ENCODE peak calls at places on chromosomes 4 and X, in four cellular contexts. One of them, this sample, is unnamed.

GRCh38 chrX:135985123-135985973 is at the start of gene SLC9A6:
- DNase-seq in GM12878: no peak
- DNase-seq in activated CD8-positive, alpha-beta T cell treated with anti-CD3 and anti-CD28 coated beads, Interleukin-2, amount 10 ng/mL, durations not matched to agents 7 days and 5 days: peak; percentile 70
- DNase-seq in GM19239: peak; percentile 40
- DNase-seq in this sample: peak; percentile 78

GRCh38 chrX:56564182-56564885 is 907 bp downstream of the UBQLN2 start:
- DNase-seq in activated CD8-positive, alpha-beta T cell treated with anti-CD3 and anti-CD28 coated beads, Interleukin-2, amount 10 ng/mL, durations not matched to agents 7 days and 5 days: peak; percentile 31
- DNase-seq in GM19239: no peak
- DNase-seq in GM12878: no peak
- DNase-seq in this sample: peak; percentile 59

GRCh38 chr4:174375422-174375821 is 91.7 kb downstream of the CEP44 start:
- DNase-seq in GM12878: no peak
- DNase-seq in GM19239: no peak
- DNase-seq in activated CD8-positive, alpha-beta T cell treated with anti-CD3 and anti-CD28 coated beads, Interleukin-2, amount 10 ng/mL, durations not matched to agents 7 days and 5 days: no peak
- DNase-seq in this sample: no peak

GRCh38 chr4:146379744-146380143 is 142.0 kb downstream of the SLC10A7 start:
- DNase-seq in GM19239: no peak
- DNase-seq in activated CD8-positive, alpha-beta T cell treated with anti-CD3 and anti-CD28 coated beads, Interleukin-2, amount 10 ng/mL, durations not matched to agents 7 days and 5 days: no peak
- DNase-seq in GM12878: no peak
- DNase-seq in this sample: no peak

GRCh38 chr4:78569291-78569821 is 17.8 kb downstream of the ANXA3 start:
- DNase-seq in GM12878: no peak
- DNase-seq in GM19239: no peak
- DNase-seq in activated CD8-positive, alpha-beta T cell treated with anti-CD3 and anti-CD28 coated beads, Interleukin-2, amount 10 ng/mL, durations not matched to agents 7 days and 5 days: no peak
- DNase-seq in this sample: no peak

GRCh38 chr4:74531952-74532794 is 87.2 kb downstream of the AREG start:
- DNase-seq in activated CD8-positive, alpha-beta T cell treated with anti-CD3 and anti-CD28 coated beads, Interleukin-2, amount 10 ng/mL, durations not matched to agents 7 days and 5 days: no peak
- DNase-seq in GM19239: peak; percentile 1
- DNase-seq in GM12878: peak; percentile 8
- DNase-seq in this sample: peak; percentile 79

GRCh38 chr4:77538574-77539157 is 67.0 kb upstream of the CXCL13 start:
- DNase-seq in GM19239: no peak
- DNase-seq in activated CD8-positive, alpha-beta T cell treated with anti-CD3 and anti-CD28 coated beads, Interleukin-2, amount 10 ng/mL, durations not matched to agents 7 days and 5 days: no peak
- DNase-seq in GM12878: no peak
- DNase-seq in this sample: no peak

GRCh38 chr4:51885371-51885770 is 42.4 kb downstream of the DCUN1D4 start:
- DNase-seq in GM12878: no peak
- DNase-seq in activated CD8-positive, alpha-beta T cell treated with anti-CD3 and anti-CD28 coated beads, Interleukin-2, amount 10 ng/mL, durations not matched to agents 7 days and 5 days: peak; percentile 24
- DNase-seq in GM19239: no peak
- DNase-seq in this sample: peak; percentile 20

GRCh38 chrX:9767375-9767774 is 1.7 kb upstream of the GPR143 start:
- DNase-seq in activated CD8-positive, alpha-beta T cell treated with anti-CD3 and anti-CD28 coated beads, Interleukin-2, amount 10 ng/mL, durations not matched to agents 7 days and 5 days: no peak
- DNase-seq in GM19239: no peak
- DNase-seq in GM12878: no peak
- DNase-seq in this sample: no peak

GRCh38 chr4:185182196-185182595 is 21.6 kb downstream of the CFAP97 start:
- DNase-seq in activated CD8-positive, alpha-beta T cell treated with anti-CD3 and anti-CD28 coated beads, Interleukin-2, amount 10 ng/mL, durations not matched to agents 7 days and 5 days: no peak
- DNase-seq in GM12878: no peak
- DNase-seq in GM19239: no peak
- DNase-seq in this sample: no peak

GRCh38 chr4:47716017-47716416 is 121.8 kb downstream of the CORIN start:
- DNase-seq in activated CD8-positive, alpha-beta T cell treated with anti-CD3 and anti-CD28 coated beads, Interleukin-2, amount 10 ng/mL, durations not matched to agents 7 days and 5 days: no peak
- DNase-seq in GM19239: no peak
- DNase-seq in GM12878: no peak
- DNase-seq in this sample: no peak

GRCh38 chrX:49155900-49156837 is 6.4 kb upstream of the MAGIX start:
- DNase-seq in activated CD8-positive, alpha-beta T cell treated with anti-CD3 and anti-CD28 coated beads, Interleukin-2, amount 10 ng/mL, durations not matched to agents 7 days and 5 days: peak; percentile 89
- DNase-seq in GM19239: no peak
- DNase-seq in GM12878: no peak
- DNase-seq in this sample: peak; percentile 94

GRCh38 chr4:23333946-23334878 is 555.6 kb downstream of the PPARGC1A start:
- DNase-seq in activated CD8-positive, alpha-beta T cell treated with anti-CD3 and anti-CD28 coated beads, Interleukin-2, amount 10 ng/mL, durations not matched to agents 7 days and 5 days: peak; percentile 56
- DNase-seq in GM19239: no peak
- DNase-seq in GM12878: peak; percentile 39
- DNase-seq in this sample: no peak

GRCh38 chrX:24870143-24870542 is 145.6 kb downstream of the ARX start:
- DNase-seq in GM12878: no peak
- DNase-seq in GM19239: no peak
- DNase-seq in activated CD8-positive, alpha-beta T cell treated with anti-CD3 and anti-CD28 coated beads, Interleukin-2, amount 10 ng/mL, durations not matched to agents 7 days and 5 days: no peak
- DNase-seq in this sample: no peak

GRCh38 chr4:116636917-116637316 is 448.5 kb downstream of the TRAM1L1 start:
- DNase-seq in GM19239: no peak
- DNase-seq in GM12878: peak; percentile 7
- DNase-seq in activated CD8-positive, alpha-beta T cell treated with anti-CD3 and anti-CD28 coated beads, Interleukin-2, amount 10 ng/mL, durations not matched to agents 7 days and 5 days: no peak
- DNase-seq in this sample: no peak

GRCh38 chr4:39770471-39770870 is 72.5 kb downstream of the UBE2K start:
- DNase-seq in activated CD8-positive, alpha-beta T cell treated with anti-CD3 and anti-CD28 coated beads, Interleukin-2, amount 10 ng/mL, durations not matched to agents 7 days and 5 days: no peak
- DNase-seq in GM12878: no peak
- DNase-seq in GM19239: no peak
- DNase-seq in this sample: no peak

GRCh38 chrX:109927663-109928273 is 75.1 kb upstream of the TMEM164 start:
- DNase-seq in GM12878: no peak
- DNase-seq in GM19239: no peak
- DNase-seq in activated CD8-positive, alpha-beta T cell treated with anti-CD3 and anti-CD28 coated beads, Interleukin-2, amount 10 ng/mL, durations not matched to agents 7 days and 5 days: no peak
- DNase-seq in this sample: no peak

GRCh38 chr4:164959896-164960295 is 17.6 kb downstream of the TRIM61 start:
- DNase-seq in activated CD8-positive, alpha-beta T cell treated with anti-CD3 and anti-CD28 coated beads, Interleukin-2, amount 10 ng/mL, durations not matched to agents 7 days and 5 days: no peak
- DNase-seq in GM19239: no peak
- DNase-seq in GM12878: no peak
- DNase-seq in this sample: no peak

GRCh38 chrX:23898412-23898959 is 9.3 kb downstream of the APOO start:
- DNase-seq in activated CD8-positive, alpha-beta T cell treated with anti-CD3 and anti-CD28 coated beads, Interleukin-2, amount 10 ng/mL, durations not matched to agents 7 days and 5 days: no peak
- DNase-seq in GM12878: no peak
- DNase-seq in GM19239: no peak
- DNase-seq in this sample: peak; percentile 55

GRCh38 chr4:170047774-170048354 is 21.7 kb upstream of the MFAP3L start:
- DNase-seq in GM19239: no peak
- DNase-seq in activated CD8-positive, alpha-beta T cell treated with anti-CD3 and anti-CD28 coated beads, Interleukin-2, amount 10 ng/mL, durations not matched to agents 7 days and 5 days: peak; percentile 69
- DNase-seq in GM12878: no peak
- DNase-seq in this sample: peak; percentile 89

GRCh38 chr4:73603307-73603710 is 16.9 kb downstream of the RASSF6 start:
- DNase-seq in GM12878: no peak
- DNase-seq in GM19239: no peak
- DNase-seq in activated CD8-positive, alpha-beta T cell treated with anti-CD3 and anti-CD28 coated beads, Interleukin-2, amount 10 ng/mL, durations not matched to agents 7 days and 5 days: no peak
- DNase-seq in this sample: no peak

GRCh38 chr4:41287852-41288251 is 31.1 kb downstream of the UCHL1 start:
- DNase-seq in activated CD8-positive, alpha-beta T cell treated with anti-CD3 and anti-CD28 coated beads, Interleukin-2, amount 10 ng/mL, durations not matched to agents 7 days and 5 days: no peak
- DNase-seq in GM19239: no peak
- DNase-seq in GM12878: no peak
- DNase-seq in this sample: no peak

GRCh38 chr4:663438-664428 is 10.3 kb downstream of the ATP5ME start:
- DNase-seq in activated CD8-positive, alpha-beta T cell treated with anti-CD3 and anti-CD28 coated beads, Interleukin-2, amount 10 ng/mL, durations not matched to agents 7 days and 5 days: peak; percentile 85
- DNase-seq in GM12878: no peak
- DNase-seq in GM19239: peak; percentile 85
- DNase-seq in this sample: peak; percentile 72

GRCh38 chr4:55545133-55545532 is 1.6 kb downstream of the CLOCK start:
- DNase-seq in GM19239: no peak
- DNase-seq in activated CD8-positive, alpha-beta T cell treated with anti-CD3 and anti-CD28 coated beads, Interleukin-2, amount 10 ng/mL, durations not matched to agents 7 days and 5 days: no peak
- DNase-seq in GM12878: no peak
- DNase-seq in this sample: peak; percentile 17

GRCh38 chr4:1728061-1728980 is 7.0 kb downstream of the TACC3 start:
- DNase-seq in GM12878: no peak
- DNase-seq in GM19239: no peak
- DNase-seq in activated CD8-positive, alpha-beta T cell treated with anti-CD3 and anti-CD28 coated beads, Interleukin-2, amount 10 ng/mL, durations not matched to agents 7 days and 5 days: no peak
- DNase-seq in this sample: no peak

GRCh38 chr4:15928883-15929282 is 9.7 kb downstream of the FGFBP1 start:
- DNase-seq in activated CD8-positive, alpha-beta T cell treated with anti-CD3 and anti-CD28 coated beads, Interleukin-2, amount 10 ng/mL, durations not matched to agents 7 days and 5 days: no peak
- DNase-seq in GM19239: no peak
- DNase-seq in GM12878: no peak
- DNase-seq in this sample: no peak

GRCh38 chr4:127698789-127699200 is 31.4 kb upstream of the SLC25A31 start:
- DNase-seq in GM12878: peak; percentile 83
- DNase-seq in GM19239: no peak
- DNase-seq in activated CD8-positive, alpha-beta T cell treated with anti-CD3 and anti-CD28 coated beads, Interleukin-2, amount 10 ng/mL, durations not matched to agents 7 days and 5 days: no peak
- DNase-seq in this sample: no peak

GRCh38 chr4:80812145-80812544 is 218.4 kb upstream of the BMP3 start:
- DNase-seq in GM12878: no peak
- DNase-seq in GM19239: no peak
- DNase-seq in activated CD8-positive, alpha-beta T cell treated with anti-CD3 and anti-CD28 coated beads, Interleukin-2, amount 10 ng/mL, durations not matched to agents 7 days and 5 days: no peak
- DNase-seq in this sample: no peak

GRCh38 chr4:183175631-183176232 is 76.7 kb downstream of the WWC2 start:
- DNase-seq in activated CD8-positive, alpha-beta T cell treated with anti-CD3 and anti-CD28 coated beads, Interleukin-2, amount 10 ng/mL, durations not matched to agents 7 days and 5 days: no peak
- DNase-seq in GM19239: no peak
- DNase-seq in GM12878: no peak
- DNase-seq in this sample: no peak